ENCODE peak calls at places on chromosomes 5 and 9, in ten cellular contexts. Z is neural progenitor cell; E is PC-9; N is ovary; G is OCI-LY7; F is suprapubic skin; R is upper lobe of right lung; L is left lung; S is GM23338; U is CD8-positive, alpha-beta T cell. B is an unnamed sample. For H3K36me3, the result is how much of the 10 kb centered on the place peaks cover.

GRCh38 chr9:14352549-14352948 is 38.6 kb upstream of the NFIB start:
- DNase-seq in N (no peak), G (no peak), E (no peak), R (no peak), S (no peak), U (no peak), L (no peak), Z (no peak), F (no peak), B (no peak)

GRCh38 chr5:95647886-95648860 is 1.6 kb downstream of the RFESD start:
- DNase-seq in S (no peak), L (no peak), Z (no peak), N (no peak), F (no peak), E (no peak), G (peak), R (no peak), U (no peak), B (no peak)

GRCh38 chr5:147509710-147510651 is at the start of gene DPYSL3:
- DNase-seq in S (peak), Z (peak), E (peak), N (peak), L (peak), R (peak), U (no peak), G (no peak), F (peak), B (peak)

GRCh38 chr5:74187757-74188156 is 452.8 kb downstream of the ENC1 start:
- DNase-seq in Z (peak), L (no peak), N (no peak), G (no peak), R (no peak), E (no peak), U (no peak), S (peak), F (no peak), B (no peak)

GRCh38 chr9:34686231-34686630 is 4.8 kb downstream of the CCL19 start:
- DNase-seq in N (no peak), G (no peak), Z (no peak), E (no peak), L (no peak), F (no peak), R (no peak), U (no peak), S (no peak), B (no peak)

GRCh38 chr5:50655810-50656205 is 10.6 kb upstream of the PARP8 start:
- DNase-seq in N (no peak), S (no peak), Z (no peak), G (no peak), U (no peak), L (no peak), E (peak), R (no peak), F (no peak), B (no peak)

GRCh38 chr9:135075234-135076142 is 12.0 kb upstream of the OLFM1 start:
- DNase-seq in F (peak), S (peak), U (no peak), R (peak), G (no peak), Z (peak), E (no peak), N (peak), L (peak), B (peak)

GRCh38 chr9:94085062-94085639 is 887 bp downstream of the PTPDC1 start:
- DNase-seq in G (no peak), U (no peak), F (no peak), E (no peak), Z (no peak), N (no peak), S (peak), R (no peak), L (no peak), B (no peak)

GRCh38 chr5:168931638-168932345 is 352.6 kb upstream of the PANK3 start:
- DNase-seq in E (no peak), G (no peak), Z (no peak), N (no peak), L (no peak), S (no peak), F (no peak), U (no peak), R (no peak), B (no peak)

GRCh38 chr5:126384985-126385384 is 38.2 kb upstream of the GRAMD2B start:
- DNase-seq in Z (no peak), S (no peak), U (no peak), N (no peak), R (no peak), E (peak), G (no peak), F (no peak), L (no peak), B (no peak)

GRCh38 chr9:133708770-133709611 is 29.2 kb downstream of the SARDH start:
- DNase-seq in S (no peak), L (no peak), Z (peak), E (no peak), G (peak), N (no peak), U (peak), R (peak), F (no peak), B (no peak)

GRCh38 chr5:155587458-155587857 is 573.9 kb downstream of the KIF4B start:
- DNase-seq in U (no peak), F (no peak), N (no peak), R (no peak), L (no peak), Z (no peak), G (no peak), S (no peak), E (no peak), B (no peak)

GRCh38 chr5:68287976-68288755 is 72.6 kb downstream of the PIK3R1 start:
- DNase-seq in L (peak), N (peak), E (peak), U (peak), F (no peak), R (peak), Z (peak), S (peak), G (peak), B (peak)

GRCh38 chr9:136554870-136555269 is 9.0 kb upstream of the NOTCH1 start:
- DNase-seq in E (no peak), N (no peak), F (no peak), G (no peak), R (peak), L (no peak), S (no peak), U (no peak), Z (no peak), B (no peak)

GRCh38 chr5:137032929-137033328 is 466.2 kb downstream of the SPOCK1 start:
- DNase-seq in E (no peak), S (no peak), N (no peak), Z (no peak), G (no peak), U (no peak), R (no peak), F (no peak), L (no peak), B (no peak)

GRCh38 chr5:31355337-31355736 is 161.9 kb downstream of the CDH6 start:
- DNase-seq in U (no peak), L (no peak), G (no peak), Z (no peak), R (no peak), S (no peak), N (no peak), E (no peak), F (no peak), B (no peak)

GRCh38 chr5:163460562-163461176 is at the start of gene HMMR:
- DNase-seq in F (no peak), E (no peak), G (peak), R (no peak), L (no peak), N (no peak), Z (peak), U (no peak), S (peak), B (no peak)

GRCh38 chr5:112720576-112720975 is 17.1 kb upstream of the APC start:
- DNase-seq in N (no peak), R (no peak), G (no peak), E (no peak), F (no peak), U (no peak), Z (no peak), S (no peak), L (no peak), B (no peak)

GRCh38 chr9:91391426-91392217 is 29.9 kb upstream of the AUH start:
- DNase-seq in F (no peak), R (no peak), U (no peak), E (no peak), S (no peak), N (no peak), Z (no peak), L (no peak), G (no peak), B (no peak)

GRCh38 chr5:90434116-90434714 is 24.7 kb upstream of the CETN3 start:
- DNase-seq in U (peak), G (peak), E (peak), F (no peak), L (no peak), N (no peak), Z (peak), S (peak), R (no peak), B (no peak)

GRCh38 chr9:4116091-4116581 is 183.7 kb downstream of the GLIS3 start:
- DNase-seq in G (no peak), Z (no peak), N (no peak), U (no peak), F (no peak), E (no peak), S (no peak), R (no peak), L (no peak), B (no peak)

GRCh38 chr9:137096785-137097546 is 10.2 kb downstream of the MAN1B1 start:
- DNase-seq in G (no peak), L (no peak), E (no peak), N (no peak), R (no peak), U (no peak), F (no peak), Z (no peak), S (no peak), B (no peak)

GRCh38 chr9:113887436-113887835 is 11.3 kb downstream of the ZNF618 start:
- DNase-seq in F (no peak), N (no peak), L (no peak), Z (no peak), U (no peak), G (no peak), E (no peak), R (no peak), S (no peak), B (no peak)

GRCh38 chr5:135605221-135605620 is 26.4 kb upstream of the CXCL14 start:
- DNase-seq in R (no peak), G (no peak), L (no peak), U (no peak), S (no peak), N (no peak), Z (no peak), E (no peak), F (no peak), B (no peak)

GRCh38 chr9:92189782-92190535 is 74.7 kb upstream of the SPTLC1 start:
- DNase-seq in E (no peak), G (no peak), R (no peak), F (no peak), S (peak), N (no peak), L (no peak), Z (peak), U (no peak), B (no peak)

GRCh38 chr5:143717400-143717799 is 94.6 kb upstream of the HMHB1 start:
- DNase-seq in L (no peak), R (no peak), S (no peak), F (no peak), E (no peak), U (no peak), Z (no peak), N (no peak), G (no peak), B (no peak)

GRCh38 chr5:87116821-87117512 is 150.7 kb upstream of the RASA1 start:
- DNase-seq in G (no peak), N (no peak), L (no peak), R (no peak), E (no peak), S (no peak), U (no peak), Z (no peak), F (no peak), B (no peak)

GRCh38 chr5:98529321-98529720 is 244.1 kb upstream of the RGMB start:
- DNase-seq in Z (no peak), E (no peak), F (no peak), U (no peak), R (no peak), S (peak), N (no peak), L (no peak), G (no peak), B (no peak)

GRCh38 chr5:60382761-60383160 is 317.2 kb downstream of the DEPDC1B start:
- DNase-seq in F (no peak), U (no peak), N (no peak), R (no peak), E (no peak), Z (no peak), L (no peak), G (peak), S (peak), B (no peak)

GRCh38 chr9:126109575-126109974 is 217.1 kb upstream of the MVB12B start:
- DNase-seq in Z (no peak), E (no peak), R (peak), G (no peak), S (no peak), U (no peak), N (no peak), L (no peak), F (no peak), B (no peak)

GRCh38 chr5:124302504-124302903 is 443.9 kb downstream of the ZNF608 start:
- DNase-seq in L (no peak), Z (no peak), R (no peak), U (no peak), S (no peak), N (no peak), E (no peak), F (no peak), G (no peak), B (no peak)

DNA sequence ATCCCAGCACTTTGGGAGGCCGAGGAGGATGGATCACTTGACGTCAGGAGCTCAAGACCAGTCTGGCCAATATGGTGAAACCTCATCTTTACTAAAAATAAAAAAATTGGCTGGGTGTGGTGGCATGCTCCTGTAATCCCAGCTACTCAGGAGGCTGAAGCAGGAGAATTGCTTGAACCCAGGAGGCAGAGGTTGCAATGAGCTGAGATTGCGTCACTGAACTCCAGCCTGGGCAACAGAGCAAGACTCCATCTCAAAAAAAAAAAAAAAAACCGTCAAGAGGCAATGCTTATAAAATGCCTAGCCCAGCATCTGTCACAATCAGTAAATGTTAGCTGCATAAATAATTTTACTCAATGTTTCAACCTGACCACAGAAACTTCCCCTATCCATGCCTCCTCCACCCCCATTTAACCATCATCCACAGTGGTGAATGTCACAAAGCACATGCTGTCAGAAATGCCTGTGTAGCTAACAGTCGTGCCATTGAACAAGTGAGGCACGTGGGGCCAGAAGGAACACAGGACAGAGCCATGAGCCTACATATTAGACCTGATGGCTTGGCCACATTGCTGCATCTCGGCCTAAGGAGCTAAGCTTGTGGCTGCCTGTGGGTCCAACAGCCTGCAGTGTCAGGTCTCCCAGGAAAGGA is 16.8 kb upstream of the TCOF1 start:
- DNase-seq in N (no peak), Z (no peak), G (no peak), U (no peak), F (no peak), E (no peak), L (no peak), S (no peak), R (no peak), B (no peak)
- H3K36me3 ChIP-seq in N (under half), Z (under half), G (under half), U (under half), F (under half), E (under half), L (under half), S (under half), R (under half), B (under half)

GRCh38 chr9:104923289-104923688 is 4.7 kb downstream of the ABCA1 start:
- DNase-seq in Z (no peak), E (no peak), F (no peak), G (peak), R (no peak), L (no peak), N (no peak), U (no peak), S (no peak), B (no peak)
- H3K27ac ChIP-seq in Z (no peak), E (peak), F (no peak), G (peak), R (no peak), L (peak), N (no peak), U (no peak), S (no peak), B (no peak)

GRCh38 chr5:56006094-56006493 is 11.3 kb upstream of the IL6ST start:
- DNase-seq in R (no peak), F (no peak), L (no peak), N (no peak), E (no peak), Z (no peak), G (no peak), U (no peak), S (no peak), B (no peak)
- TF ChIP-seq CTCF in R (no peak), F (no peak), L (no peak), N (no peak), E (no peak), Z (no peak), G (no peak), U (no peak), S (no peak), B (no peak)

GRCh38 chr9:71740199-71740598 is 28.1 kb downstream of the CEMIP2 start:
- DNase-seq in F (no peak), G (no peak), L (no peak), N (no peak), S (no peak), E (no peak), Z (no peak), R (no peak), U (no peak), B (no peak)

GRCh38 chr9:71742703-71743102 is 25.6 kb downstream of the CEMIP2 start:
- DNase-seq in R (no peak), U (no peak), F (no peak), L (no peak), Z (no peak), E (no peak), G (no peak), S (no peak), N (no peak), B (no peak)

GRCh38 chr9:71743217-71743705 is 25.1 kb downstream of the CEMIP2 start:
- DNase-seq in E (peak), Z (no peak), F (no peak), U (no peak), R (no peak), G (no peak), N (no peak), S (no peak), L (no peak), B (no peak)

GRCh38 chr9:71743884-71744283 is 24.4 kb downstream of the CEMIP2 start:
- DNase-seq in R (no peak), Z (no peak), S (no peak), N (no peak), G (no peak), L (no peak), E (no peak), U (no peak), F (no peak), B (no peak)

GRCh38 chr9:71741841-71742648 is 26.3 kb downstream of the CEMIP2 start:
- DNase-seq in F (no peak), G (no peak), N (no peak), Z (no peak), U (no peak), E (no peak), S (no peak), L (no peak), R (no peak), B (no peak)
- H3K36me3 ChIP-seq in F (under half), G (under half), N (under half), Z (under half), U (under half), E (under half), S (under half), L (under half), R (under half), B (under half)

GRCh38 chr9:37325778-37326177 is 96.7 kb upstream of the GRHPR start:
- DNase-seq in S (no peak), Z (no peak), G (no peak), U (no peak), R (no peak), N (no peak), L (no peak), F (no peak), E (no peak), B (no peak)

GRCh38 chr9:37327553-37327952 is 94.9 kb upstream of the GRHPR start:
- DNase-seq in L (no peak), Z (no peak), N (no peak), G (peak), F (no peak), R (no peak), U (no peak), E (no peak), S (no peak), B (no peak)

GRCh38 chr9:37324691-37325490 is 97.6 kb upstream of the GRHPR start:
- DNase-seq in F (no peak), N (no peak), S (peak), Z (peak), U (no peak), E (no peak), G (peak), R (no peak), L (no peak), B (no peak)

GRCh38 chr9:37328561-37329227 is 93.8 kb upstream of the GRHPR start:
- DNase-seq in Z (no peak), L (no peak), G (no peak), F (no peak), E (no peak), U (no peak), R (no peak), S (no peak), N (no peak), B (no peak)

GRCh38 chr9:37324261-37324683 is 98.2 kb upstream of the GRHPR start:
- DNase-seq in Z (peak), F (no peak), L (no peak), S (no peak), G (peak), U (no peak), R (no peak), E (no peak), N (no peak), B (no peak)
- H3K27ac ChIP-seq in Z (no peak), F (no peak), L (no peak), S (no peak), G (peak), U (no peak), R (no peak), E (no peak), N (no peak), B (no peak)

DNA sequence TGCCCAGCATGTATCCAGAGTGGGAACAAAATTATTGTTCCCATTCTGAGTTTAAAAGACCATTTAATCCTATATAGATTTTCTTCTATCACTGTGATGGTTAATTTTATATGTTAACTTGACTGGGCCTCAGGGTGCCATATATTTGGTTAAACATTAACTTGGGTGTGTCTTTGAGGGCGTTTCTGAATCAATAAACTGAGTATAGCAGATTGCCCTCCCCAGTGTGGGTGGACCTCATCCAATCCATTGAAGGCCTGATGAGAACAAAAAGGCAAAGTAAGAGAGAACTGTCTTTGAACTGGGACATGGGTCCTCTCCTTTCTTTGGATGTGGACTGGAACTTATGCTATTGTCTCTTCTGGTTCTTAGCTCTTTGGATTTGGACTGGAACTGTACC is 17.3 kb downstream of the RIOK2 start:
- DNase-seq in S (no peak), G (no peak), L (no peak), Z (no peak), N (no peak), R (no peak), U (no peak), F (no peak), E (no peak), B (no peak)
- TF ChIP-seq CTCF in S (no peak), G (no peak), L (no peak), Z (no peak), N (no peak), R (no peak), U (no peak), F (no peak), E (no peak), B (no peak)

GRCh38 chr5:62376064-62376463 is 27.6 kb downstream of the DIMT1 start:
- DNase-seq in U (no peak), L (no peak), E (no peak), F (no peak), G (no peak), R (no peak), N (no peak), S (no peak), Z (no peak), B (no peak)
- H3K36me3 ChIP-seq in U (half or more), L (under half), E (under half), F (half or more), G (half or more), R (half or more), N (under half), S (under half), Z (under half), B (half or more)

GRCh38 chr9:83056911-83057310 is 6.0 kb downstream of the RASEF start:
- DNase-seq in G (no peak), U (no peak), S (no peak), N (no peak), E (no peak), F (no peak), L (no peak), Z (no peak), R (no peak), B (no peak)

GRCh38 chr9:83059417-83059816 is 3.5 kb downstream of the RASEF start:
- DNase-seq in E (no peak), S (no peak), R (no peak), G (no peak), F (no peak), L (no peak), Z (no peak), U (no peak), N (no peak), B (no peak)

GRCh38 chr9:83061036-83061435 is 1.9 kb downstream of the RASEF start:
- DNase-seq in N (no peak), G (no peak), U (no peak), F (no peak), Z (no peak), S (no peak), R (no peak), L (no peak), E (peak), B (no peak)

GRCh38 chr9:83060557-83060956 is 2.4 kb downstream of the RASEF start:
- DNase-seq in F (no peak), E (peak), Z (no peak), U (no peak), R (no peak), S (no peak), N (no peak), L (no peak), G (no peak), B (no peak)

GRCh38 chr9:83056180-83056579 is 6.8 kb downstream of the RASEF start:
- DNase-seq in L (no peak), U (no peak), N (no peak), E (no peak), F (no peak), Z (no peak), R (no peak), G (no peak), S (no peak), B (no peak)
- H3K27ac ChIP-seq in L (no peak), U (no peak), N (no peak), E (no peak), F (no peak), Z (no peak), R (no peak), G (no peak), S (no peak), B (no peak)

B was measured in tibial artery.